ENCODE peak calls at places on chromosome 9, in eight cellular contexts. L, W, T, J, M, H, P and S are unnamed samples.

GRCh38 chr9:6567140-6567591 is 78.4 kb downstream of the GLDC start:
- DNase-seq in L (no peak), W (no peak), T (peak), J (peak), M (no peak), H (peak), P (no peak), S (peak)

GRCh38 chr9:137892424-137893191 is 15.0 kb downstream of the CACNA1B start:
- DNase-seq in L (no peak), W (no peak), T (peak), J (no peak), M (no peak), H (no peak), P (no peak), S (no peak)

GRCh38 chr9:110835404-110835803 is 166.8 kb downstream of the MUSK start:
- DNase-seq in L (no peak), W (no peak), T (no peak), J (no peak), M (no peak), H (peak), P (no peak), S (peak)

GRCh38 chr9:89808801-89809200 is 204.0 kb downstream of the GADD45G start:
- DNase-seq in L (no peak), W (no peak), T (no peak), J (no peak), M (no peak), H (no peak), P (no peak), S (no peak)

GRCh38 chr9:108910402-108910801 is 23.5 kb downstream of the ELP1 start:
- DNase-seq in L (no peak), W (no peak), T (no peak), J (no peak), M (no peak), H (no peak), P (no peak), S (no peak)

GRCh38 chr9:108039491-108039890 is 549.9 kb upstream of the KLF4 start:
- DNase-seq in L (no peak), W (no peak), T (no peak), J (no peak), M (no peak), H (no peak), P (no peak), S (no peak)

GRCh38 chr9:134591573-134591981 is 50.0 kb upstream of the COL5A1 start:
- DNase-seq in L (no peak), W (peak), T (no peak), J (no peak), M (no peak), H (no peak), P (no peak), S (peak)

GRCh38 chr9:34992376-34992951 is 2.9 kb downstream of the DNAJB5 start:
- DNase-seq in L (no peak), W (no peak), T (peak), J (peak), M (peak), H (no peak), P (no peak), S (peak)

GRCh38 chr9:26296910-26297309 is 595.7 kb downstream of the CAAP1 start:
- DNase-seq in L (no peak), W (no peak), T (no peak), J (no peak), M (no peak), H (no peak), P (no peak), S (peak)

GRCh38 chr9:116706310-116707290 is 19.5 kb downstream of the TRIM32 start:
- DNase-seq in L (no peak), W (no peak), T (no peak), J (no peak), M (no peak), H (no peak), P (no peak), S (no peak)

GRCh38 chr9:26205316-26205715 is 527.1 kb upstream of the TUSC1 start:
- DNase-seq in L (no peak), W (no peak), T (no peak), J (no peak), M (no peak), H (no peak), P (no peak), S (no peak)

GRCh38 chr9:124285903-124286291 is 28.1 kb downstream of the NEK6 start:
- DNase-seq in L (no peak), W (no peak), T (no peak), J (peak), M (peak), H (no peak), P (no peak), S (peak)

GRCh38 chr9:34653131-34653530 is 1.1 kb downstream of the IL11RA start:
- DNase-seq in L (no peak), W (no peak), T (no peak), J (no peak), M (no peak), H (no peak), P (no peak), S (no peak)

GRCh38 chr9:33151007-33151557 is 16.1 kb downstream of the B4GALT1 start:
- DNase-seq in L (no peak), W (no peak), T (no peak), J (no peak), M (no peak), H (no peak), P (no peak), S (peak)

GRCh38 chr9:33287087-33287490 is 3.2 kb upstream of the NFX1 start:
- DNase-seq in L (peak), W (peak), T (no peak), J (peak), M (peak), H (peak), P (peak), S (peak)

GRCh38 chr9:105449081-105449480 is 1.2 kb downstream of the FSD1L start:
- DNase-seq in L (no peak), W (no peak), T (no peak), J (no peak), M (no peak), H (no peak), P (no peak), S (no peak)

GRCh38 chr9:29332789-29333188 is 1759.5 kb upstream of the C9orf72 start:
- DNase-seq in L (no peak), W (no peak), T (no peak), J (no peak), M (no peak), H (peak), P (no peak), S (peak)

GRCh38 chr9:92175441-92175840 is 60.2 kb upstream of the SPTLC1 start:
- DNase-seq in L (no peak), W (no peak), T (no peak), J (no peak), M (no peak), H (no peak), P (no peak), S (no peak)

GRCh38 chr9:127637322-127637847 is 25.3 kb downstream of the STXBP1 start:
- DNase-seq in L (peak), W (peak), T (no peak), J (no peak), M (no peak), H (no peak), P (no peak), S (peak)

GRCh38 chr9:127661342-127661741 is 45.4 kb upstream of the CFAP157 start:
- DNase-seq in L (peak), W (no peak), T (peak), J (no peak), M (no peak), H (no peak), P (no peak), S (no peak)

GRCh38 chr9:71783120-71783523 is 14.8 kb upstream of the CEMIP2 start:
- DNase-seq in L (peak), W (peak), T (no peak), J (peak), M (no peak), H (no peak), P (peak), S (no peak)

GRCh38 chr9:119802115-119802514 is 432.9 kb upstream of the BRINP1 start:
- DNase-seq in L (no peak), W (no peak), T (no peak), J (no peak), M (no peak), H (no peak), P (no peak), S (no peak)

GRCh38 chr9:34558911-34559615 is 30.5 kb downstream of the CNTFR start:
- DNase-seq in L (no peak), W (no peak), T (no peak), J (no peak), M (no peak), H (no peak), P (no peak), S (no peak)

GRCh38 chr9:91378695-91379127 is 17.0 kb upstream of the AUH start:
- DNase-seq in L (no peak), W (no peak), T (no peak), J (no peak), M (no peak), H (no peak), P (no peak), S (peak)

GRCh38 chr9:108803666-108804065 is 52.1 kb downstream of the ACTL7B start:
- DNase-seq in L (no peak), W (no peak), T (no peak), J (no peak), M (no peak), H (no peak), P (no peak), S (no peak)

GRCh38 chr9:132391446-132391845 is 15.2 kb downstream of the TTF1 start:
- DNase-seq in L (no peak), W (no peak), T (no peak), J (no peak), M (no peak), H (no peak), P (no peak), S (no peak)

GRCh38 chr9:124473310-124473709 is 23.1 kb downstream of the ADGRD2 start:
- DNase-seq in L (no peak), W (no peak), T (no peak), J (no peak), M (no peak), H (no peak), P (no peak), S (no peak)

GRCh38 chr9:90044710-90045151 is 439.9 kb downstream of the GADD45G start:
- DNase-seq in L (peak), W (peak), T (no peak), J (no peak), M (no peak), H (peak), P (no peak), S (no peak)

GRCh38 chr9:126159661-126160060 is 167.0 kb upstream of the MVB12B start:
- DNase-seq in L (no peak), W (no peak), T (no peak), J (no peak), M (no peak), H (no peak), P (no peak), S (no peak)